ENCODE peak calls at places on chromosomes 13 and 19, in eight cellular contexts. Z, O, T, D, F, H, A and X are unnamed samples.

GRCh38 chr19:47351545-47351944 is 2.4 kb downstream of the DHX34 start:
- DNase-seq in Z (no peak), O (no peak), T (no peak), D (peak), F (no peak), H (peak), A (peak), X (peak)

GRCh38 chr13:21670006-21670882 is 629 bp upstream of the FGF9 start:
- DNase-seq in Z (no peak), O (no peak), T (peak), D (peak), F (peak), H (peak), A (peak), X (peak)

GRCh38 chr13:90680826-90681225 is 666.7 kb upstream of the MIR17HG start:
- DNase-seq in Z (no peak), O (no peak), T (no peak), D (no peak), F (no peak), H (no peak), A (no peak), X (no peak)

GRCh38 chr19:49098795-49099194 is 13.5 kb downstream of the SNRNP70 start:
- DNase-seq in Z (no peak), O (no peak), T (no peak), D (no peak), F (no peak), H (no peak), A (no peak), X (no peak)

GRCh38 chr19:44003461-44004134 is 841 bp downstream of the ZNF230 start:
- DNase-seq in Z (no peak), O (no peak), T (no peak), D (peak), F (no peak), H (no peak), A (no peak), X (peak)

GRCh38 chr19:10891360-10892108 is 20.2 kb downstream of the CARM1 start:
- DNase-seq in Z (no peak), O (no peak), T (no peak), D (no peak), F (no peak), H (no peak), A (no peak), X (no peak)

GRCh38 chr13:104961246-104961645 is 1574.2 kb downstream of the EFNB2 start:
- DNase-seq in Z (no peak), O (no peak), T (no peak), D (no peak), F (no peak), H (no peak), A (no peak), X (no peak)

GRCh38 chr13:99196466-99197256 is 4.0 kb upstream of the UBAC2 start:
- DNase-seq in Z (no peak), O (no peak), T (no peak), D (no peak), F (no peak), H (no peak), A (no peak), X (peak)

GRCh38 chr13:109297628-109298027 is 488.8 kb downstream of the IRS2 start:
- DNase-seq in Z (peak), O (peak), T (no peak), D (peak), F (no peak), H (peak), A (peak), X (no peak)

GRCh38 chr13:83853771-83854170 is 28.5 kb downstream of the SLITRK1 start:
- DNase-seq in Z (no peak), O (no peak), T (no peak), D (no peak), F (no peak), H (no peak), A (no peak), X (no peak)

GRCh38 chr13:95834134-95834765 is 157.3 kb downstream of the DNAJC3 start:
- DNase-seq in Z (no peak), O (peak), T (peak), D (peak), F (peak), H (peak), A (peak), X (peak)

GRCh38 chr13:110493613-110494012 is 67.9 kb downstream of the RAB20 start:
- DNase-seq in Z (no peak), O (no peak), T (no peak), D (no peak), F (no peak), H (no peak), A (no peak), X (no peak)

GRCh38 chr19:17240062-17240854 is 5.5 kb downstream of the NR2F6 start:
- DNase-seq in Z (no peak), O (no peak), T (no peak), D (no peak), F (no peak), H (no peak), A (no peak), X (no peak)

GRCh38 chr19:21491161-21491560 is 14.2 kb upstream of the ZNF429 start:
- DNase-seq in Z (no peak), O (no peak), T (no peak), D (peak), F (no peak), H (peak), A (no peak), X (no peak)

GRCh38 chr13:40200273-40200978 is 466.0 kb downstream of the FOXO1 start:
- DNase-seq in Z (no peak), O (no peak), T (no peak), D (no peak), F (no peak), H (no peak), A (no peak), X (peak)

GRCh38 chr19:10146142-10146541 is 26.4 kb upstream of the EIF3G start:
- DNase-seq in Z (no peak), O (no peak), T (no peak), D (no peak), F (no peak), H (no peak), A (no peak), X (no peak)

GRCh38 chr19:48770223-48770622 is 14.9 kb downstream of the FGF21 start:
- DNase-seq in Z (peak), O (no peak), T (no peak), D (no peak), F (no peak), H (peak), A (peak), X (peak)

GRCh38 chr19:37353968-37354367 is 16.9 kb upstream of the ZNF527 start:
- DNase-seq in Z (no peak), O (no peak), T (no peak), D (no peak), F (no peak), H (no peak), A (no peak), X (no peak)

GRCh38 chr19:18470153-18470552 is 32.2 kb upstream of the ISYNA1 start:
- DNase-seq in Z (no peak), O (no peak), T (no peak), D (no peak), F (no peak), H (no peak), A (no peak), X (peak)

GRCh38 chr13:25118371-25118770 is 22.4 kb downstream of the PABPC3 start:
- DNase-seq in Z (no peak), O (no peak), T (no peak), D (no peak), F (no peak), H (no peak), A (no peak), X (no peak)

GRCh38 chr13:64534302-64534701 is 2695.8 kb downstream of the PCDH9 start:
- DNase-seq in Z (no peak), O (no peak), T (no peak), D (no peak), F (no peak), H (no peak), A (no peak), X (no peak)